ENCODE peak calls at places on chromosomes 3 and 15, in eight cellular contexts. One of them, this sample, is unnamed.

GRCh38 chr15:39594764-39595620 is 14.1 kb downstream of the THBS1 start:
- DNase-seq in A549: no peak
- DNase-seq in lower leg skin: no peak
- DNase-seq in AG04449: peak; percentile 31
- DNase-seq in right cardiac atrium: no peak
- DNase-seq in esophagus squamous epithelium: no peak
- DNase-seq in fibroblast of villous mesenchyme: peak; percentile 41
- DNase-seq in astrocyte of the cerebellum: no peak
- DNase-seq in this sample: no peak

GRCh38 chr3:152780553-152780952 is 54.4 kb upstream of the P2RY1 start:
- DNase-seq in esophagus squamous epithelium: no peak
- DNase-seq in right cardiac atrium: no peak
- DNase-seq in AG04449: no peak
- DNase-seq in astrocyte of the cerebellum: no peak
- DNase-seq in fibroblast of villous mesenchyme: no peak
- DNase-seq in A549: no peak
- DNase-seq in lower leg skin: no peak
- DNase-seq in this sample: no peak

GRCh38 chr3:81565066-81565465 is 196.4 kb downstream of the GBE1 start:
- DNase-seq in A549: no peak
- DNase-seq in esophagus squamous epithelium: no peak
- DNase-seq in right cardiac atrium: no peak
- DNase-seq in AG04449: no peak
- DNase-seq in lower leg skin: no peak
- DNase-seq in fibroblast of villous mesenchyme: no peak
- DNase-seq in astrocyte of the cerebellum: no peak
- DNase-seq in this sample: no peak

GRCh38 chr3:46717447-46718231 is at the start of gene PRSS50:
- DNase-seq in A549: no peak
- DNase-seq in fibroblast of villous mesenchyme: no peak
- DNase-seq in right cardiac atrium: no peak
- DNase-seq in esophagus squamous epithelium: no peak
- DNase-seq in lower leg skin: peak; percentile 82
- DNase-seq in AG04449: no peak
- DNase-seq in astrocyte of the cerebellum: no peak
- DNase-seq in this sample: no peak

GRCh38 chr3:27253831-27254230 is 115.4 kb downstream of the NEK10 start:
- DNase-seq in AG04449: no peak
- DNase-seq in A549: peak; percentile 55
- DNase-seq in right cardiac atrium: peak; percentile 11
- DNase-seq in lower leg skin: no peak
- DNase-seq in fibroblast of villous mesenchyme: peak; percentile 10
- DNase-seq in astrocyte of the cerebellum: peak; percentile 16
- DNase-seq in esophagus squamous epithelium: no peak
- DNase-seq in this sample: no peak

GRCh38 chr3:24245056-24245455 is 249.6 kb downstream of the THRB start:
- DNase-seq in fibroblast of villous mesenchyme: no peak
- DNase-seq in astrocyte of the cerebellum: no peak
- DNase-seq in A549: no peak
- DNase-seq in lower leg skin: no peak
- DNase-seq in right cardiac atrium: no peak
- DNase-seq in esophagus squamous epithelium: no peak
- DNase-seq in AG04449: no peak
- DNase-seq in this sample: no peak

GRCh38 chr3:194472290-194472920 is 14.4 kb downstream of the ATP13A3 start:
- DNase-seq in right cardiac atrium: no peak
- DNase-seq in lower leg skin: no peak
- DNase-seq in astrocyte of the cerebellum: peak; percentile 63
- DNase-seq in A549: peak; percentile 68
- DNase-seq in fibroblast of villous mesenchyme: peak; percentile 78
- DNase-seq in AG04449: no peak
- DNase-seq in esophagus squamous epithelium: no peak
- DNase-seq in this sample: no peak

GRCh38 chr15:59688383-59688887 is 685 bp downstream of the BNIP2 start:
- DNase-seq in right cardiac atrium: no peak
- DNase-seq in AG04449: no peak
- DNase-seq in astrocyte of the cerebellum: peak; percentile 36
- DNase-seq in esophagus squamous epithelium: no peak
- DNase-seq in A549: peak; percentile 72
- DNase-seq in lower leg skin: no peak
- DNase-seq in fibroblast of villous mesenchyme: peak; percentile 90
- DNase-seq in this sample: no peak

GRCh38 chr3:5347486-5347885 is 160.0 kb downstream of the EDEM1 start:
- DNase-seq in right cardiac atrium: no peak
- DNase-seq in lower leg skin: no peak
- DNase-seq in astrocyte of the cerebellum: no peak
- DNase-seq in esophagus squamous epithelium: no peak
- DNase-seq in A549: no peak
- DNase-seq in fibroblast of villous mesenchyme: no peak
- DNase-seq in AG04449: no peak
- DNase-seq in this sample: no peak

GRCh38 chr3:140664111-140664510 is 13.8 kb upstream of the TRIM42 start:
- DNase-seq in astrocyte of the cerebellum: no peak
- DNase-seq in right cardiac atrium: no peak
- DNase-seq in A549: no peak
- DNase-seq in fibroblast of villous mesenchyme: no peak
- DNase-seq in esophagus squamous epithelium: no peak
- DNase-seq in AG04449: no peak
- DNase-seq in lower leg skin: no peak
- DNase-seq in this sample: no peak

GRCh38 chr3:179174316-179174715 is 26.2 kb downstream of the PIK3CA start:
- DNase-seq in lower leg skin: no peak
- DNase-seq in A549: no peak
- DNase-seq in right cardiac atrium: no peak
- DNase-seq in esophagus squamous epithelium: no peak
- DNase-seq in AG04449: no peak
- DNase-seq in astrocyte of the cerebellum: no peak
- DNase-seq in fibroblast of villous mesenchyme: no peak
- DNase-seq in this sample: no peak

GRCh38 chr3:144947895-144948294 is 976.3 kb downstream of the DIPK2A start:
- DNase-seq in lower leg skin: no peak
- DNase-seq in astrocyte of the cerebellum: no peak
- DNase-seq in A549: no peak
- DNase-seq in esophagus squamous epithelium: no peak
- DNase-seq in AG04449: no peak
- DNase-seq in fibroblast of villous mesenchyme: no peak
- DNase-seq in right cardiac atrium: no peak
- DNase-seq in this sample: no peak

GRCh38 chr15:91291673-91292072 is 191.6 kb downstream of the SV2B start:
- DNase-seq in fibroblast of villous mesenchyme: peak; percentile 12
- DNase-seq in esophagus squamous epithelium: no peak
- DNase-seq in astrocyte of the cerebellum: no peak
- DNase-seq in A549: peak; percentile 37
- DNase-seq in right cardiac atrium: no peak
- DNase-seq in AG04449: no peak
- DNase-seq in lower leg skin: no peak
- DNase-seq in this sample: no peak

GRCh38 chr3:148042663-148043445 is 633.7 kb downstream of the ZIC1 start:
- DNase-seq in lower leg skin: no peak
- DNase-seq in esophagus squamous epithelium: no peak
- DNase-seq in right cardiac atrium: no peak
- DNase-seq in A549: no peak
- DNase-seq in astrocyte of the cerebellum: peak; percentile 82
- DNase-seq in fibroblast of villous mesenchyme: no peak
- DNase-seq in AG04449: peak; percentile 34
- DNase-seq in this sample: no peak

GRCh38 chr15:56767315-56767714 is 34.0 kb upstream of the ZNF280D start:
- DNase-seq in lower leg skin: no peak
- DNase-seq in esophagus squamous epithelium: no peak
- DNase-seq in A549: no peak
- DNase-seq in AG04449: no peak
- DNase-seq in fibroblast of villous mesenchyme: no peak
- DNase-seq in astrocyte of the cerebellum: no peak
- DNase-seq in right cardiac atrium: no peak
- DNase-seq in this sample: no peak

GRCh38 chr3:66493464-66494099 is 7.2 kb downstream of the LRIG1 start:
- DNase-seq in A549: no peak
- DNase-seq in fibroblast of villous mesenchyme: no peak
- DNase-seq in lower leg skin: no peak
- DNase-seq in astrocyte of the cerebellum: no peak
- DNase-seq in AG04449: no peak
- DNase-seq in esophagus squamous epithelium: no peak
- DNase-seq in right cardiac atrium: no peak
- DNase-seq in this sample: no peak

GRCh38 chr3:66496731-66497130 is 4.1 kb downstream of the LRIG1 start:
- DNase-seq in fibroblast of villous mesenchyme: no peak
- DNase-seq in esophagus squamous epithelium: no peak
- DNase-seq in AG04449: no peak
- DNase-seq in right cardiac atrium: no peak
- DNase-seq in astrocyte of the cerebellum: no peak
- DNase-seq in lower leg skin: no peak
- DNase-seq in A549: no peak
- DNase-seq in this sample: no peak

GRCh38 chr3:66494964-66495581 is 5.7 kb downstream of the LRIG1 start:
- DNase-seq in right cardiac atrium: no peak
- DNase-seq in lower leg skin: no peak
- DNase-seq in A549: no peak
- DNase-seq in fibroblast of villous mesenchyme: no peak
- DNase-seq in esophagus squamous epithelium: no peak
- DNase-seq in AG04449: no peak
- DNase-seq in astrocyte of the cerebellum: no peak
- DNase-seq in this sample: no peak

GRCh38 chr3:66497288-66497972 is 3.4 kb downstream of the LRIG1 start:
- DNase-seq in right cardiac atrium: no peak
- DNase-seq in fibroblast of villous mesenchyme: peak; percentile 50
- DNase-seq in A549: no peak
- DNase-seq in esophagus squamous epithelium: no peak
- DNase-seq in AG04449: no peak
- DNase-seq in lower leg skin: no peak
- DNase-seq in astrocyte of the cerebellum: no peak
- DNase-seq in this sample: no peak

DNA sequence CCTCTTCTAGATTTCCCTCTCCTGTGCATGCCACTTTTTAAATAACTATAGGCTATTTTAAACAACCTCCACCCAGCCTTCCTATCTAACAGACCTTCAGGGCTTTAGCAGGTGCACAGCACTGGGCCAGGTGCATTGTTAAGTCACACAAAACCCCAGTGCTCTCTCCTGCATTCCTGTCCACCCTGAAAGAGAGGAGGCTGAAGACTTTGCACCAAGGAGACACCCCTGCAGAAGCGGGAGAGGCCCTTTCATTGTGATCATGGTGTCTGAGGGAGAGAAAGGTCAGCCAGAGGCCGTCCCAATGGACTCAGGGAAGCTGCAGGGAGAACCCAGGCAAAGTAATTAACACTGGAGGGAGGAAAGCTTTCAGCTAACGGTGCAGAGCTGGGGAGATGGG is 5.2 kb downstream of the LRIG1 start:
- DNase-seq in A549: no peak
- DNase-seq in esophagus squamous epithelium: no peak
- DNase-seq in AG04449: no peak
- DNase-seq in right cardiac atrium: no peak
- DNase-seq in astrocyte of the cerebellum: no peak
- DNase-seq in fibroblast of villous mesenchyme: no peak
- DNase-seq in lower leg skin: no peak
- DNase-seq in this sample: no peak
- H3K4me3 ChIP-seq in A549: no peak overlapping the region
- H3K4me3 ChIP-seq in esophagus squamous epithelium: no peak overlapping the region
- H3K4me3 ChIP-seq in AG04449: no peak overlapping the region
- H3K4me3 ChIP-seq in right cardiac atrium: no peak overlapping the region
- H3K4me3 ChIP-seq in astrocyte of the cerebellum: no peak overlapping the region
- H3K4me3 ChIP-seq in fibroblast of villous mesenchyme: no peak overlapping the region
- H3K4me3 ChIP-seq in lower leg skin: no peak overlapping the region
- H3K4me3 ChIP-seq in this sample: no peak overlapping the region

GRCh38 chr15:31344824-31345605 is 18.4 kb downstream of the KLF13 start:
- DNase-seq in A549: no peak
- DNase-seq in esophagus squamous epithelium: no peak
- DNase-seq in lower leg skin: peak; percentile 92
- DNase-seq in fibroblast of villous mesenchyme: no peak
- DNase-seq in right cardiac atrium: peak; percentile 54
- DNase-seq in astrocyte of the cerebellum: no peak
- DNase-seq in AG04449: no peak
- DNase-seq in this sample: peak; percentile 77
- H3K4me3 ChIP-seq in A549: no peak overlapping the region
- H3K4me3 ChIP-seq in esophagus squamous epithelium: peak overlapping the region; percentile 7
- H3K4me3 ChIP-seq in lower leg skin: no peak overlapping the region
- H3K4me3 ChIP-seq in fibroblast of villous mesenchyme: no peak overlapping the region
- H3K4me3 ChIP-seq in right cardiac atrium: no peak overlapping the region
- H3K4me3 ChIP-seq in astrocyte of the cerebellum: no peak overlapping the region
- H3K4me3 ChIP-seq in AG04449: no peak overlapping the region
- H3K4me3 ChIP-seq in this sample: peak overlapping the region; percentile 59

GRCh38 chr15:100859970-100860828 is 19.4 kb upstream of the ALDH1A3 start:
- DNase-seq in fibroblast of villous mesenchyme: no peak
- DNase-seq in astrocyte of the cerebellum: no peak
- DNase-seq in esophagus squamous epithelium: no peak
- DNase-seq in AG04449: no peak
- DNase-seq in A549: no peak
- DNase-seq in right cardiac atrium: no peak
- DNase-seq in lower leg skin: peak; percentile 37
- DNase-seq in this sample: no peak

GRCh38 chr15:100862162-100862561 is 17.5 kb upstream of the ALDH1A3 start:
- DNase-seq in AG04449: no peak
- DNase-seq in A549: no peak
- DNase-seq in astrocyte of the cerebellum: no peak
- DNase-seq in fibroblast of villous mesenchyme: no peak
- DNase-seq in lower leg skin: no peak
- DNase-seq in esophagus squamous epithelium: no peak
- DNase-seq in right cardiac atrium: no peak
- DNase-seq in this sample: no peak

GRCh38 chr15:100860829-100861510 is 18.7 kb upstream of the ALDH1A3 start:
- DNase-seq in fibroblast of villous mesenchyme: no peak
- DNase-seq in lower leg skin: peak; percentile 40
- DNase-seq in A549: no peak
- DNase-seq in astrocyte of the cerebellum: no peak
- DNase-seq in right cardiac atrium: no peak
- DNase-seq in esophagus squamous epithelium: no peak
- DNase-seq in AG04449: no peak
- DNase-seq in this sample: no peak

GRCh38 chr15:100863406-100864198 is 16.0 kb upstream of the ALDH1A3 start:
- DNase-seq in astrocyte of the cerebellum: no peak
- DNase-seq in A549: no peak
- DNase-seq in fibroblast of villous mesenchyme: peak; percentile 98
- DNase-seq in lower leg skin: no peak
- DNase-seq in right cardiac atrium: peak; percentile 71
- DNase-seq in esophagus squamous epithelium: no peak
- DNase-seq in AG04449: no peak
- DNase-seq in this sample: peak; percentile 74

DNA sequence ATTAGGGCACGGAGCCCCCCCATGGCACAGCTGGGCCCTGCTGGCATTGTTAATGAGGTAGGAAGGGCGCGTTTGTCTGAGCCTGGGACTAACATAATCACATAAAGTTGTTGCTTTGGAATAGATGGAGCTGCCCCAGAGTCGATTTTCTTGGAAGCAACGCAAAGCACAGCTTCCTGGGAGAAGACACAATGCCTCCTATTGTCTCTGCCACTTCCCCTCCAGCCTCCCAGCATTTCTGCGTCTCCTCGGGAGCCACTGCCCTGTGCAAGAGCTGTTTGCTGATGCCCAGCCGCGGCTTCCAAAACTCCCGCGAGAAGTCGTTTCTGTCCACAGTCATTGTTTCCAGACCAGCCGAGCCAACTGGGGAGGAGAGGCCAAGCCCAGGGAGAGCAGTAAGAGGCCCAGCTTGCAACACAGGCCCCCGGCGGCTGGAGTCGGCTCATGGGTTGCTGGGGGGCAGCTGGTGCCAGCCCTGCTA is 18.1 kb upstream of the ALDH1A3 start:
- DNase-seq in right cardiac atrium: peak; percentile 76
- DNase-seq in AG04449: no peak
- DNase-seq in fibroblast of villous mesenchyme: no peak
- DNase-seq in A549: no peak
- DNase-seq in esophagus squamous epithelium: no peak
- DNase-seq in astrocyte of the cerebellum: no peak
- DNase-seq in lower leg skin: peak; percentile 86
- DNase-seq in this sample: no peak
- H3K4me3 ChIP-seq in right cardiac atrium: no peak overlapping the region
- H3K4me3 ChIP-seq in AG04449: no peak overlapping the region
- H3K4me3 ChIP-seq in fibroblast of villous mesenchyme: no peak overlapping the region
- H3K4me3 ChIP-seq in A549: no peak overlapping the region
- H3K4me3 ChIP-seq in esophagus squamous epithelium: no peak overlapping the region
- H3K4me3 ChIP-seq in astrocyte of the cerebellum: no peak overlapping the region
- H3K4me3 ChIP-seq in lower leg skin: no peak overlapping the region
- H3K4me3 ChIP-seq in this sample: no peak overlapping the region

GRCh38 chr15:48003447-48003846 is 117.3 kb upstream of the SLC24A5 start:
- DNase-seq in esophagus squamous epithelium: no peak
- DNase-seq in AG04449: no peak
- DNase-seq in lower leg skin: no peak
- DNase-seq in fibroblast of villous mesenchyme: no peak
- DNase-seq in A549: no peak
- DNase-seq in astrocyte of the cerebellum: no peak
- DNase-seq in right cardiac atrium: no peak
- DNase-seq in this sample: no peak
- H3K4me3 ChIP-seq in esophagus squamous epithelium: no peak overlapping the region
- H3K4me3 ChIP-seq in AG04449: no peak overlapping the region
- H3K4me3 ChIP-seq in lower leg skin: no peak overlapping the region
- H3K4me3 ChIP-seq in fibroblast of villous mesenchyme: no peak overlapping the region
- H3K4me3 ChIP-seq in A549: no peak overlapping the region
- H3K4me3 ChIP-seq in astrocyte of the cerebellum: no peak overlapping the region
- H3K4me3 ChIP-seq in right cardiac atrium: no peak overlapping the region
- H3K4me3 ChIP-seq in this sample: no peak overlapping the region